ENCODE peak calls at places on chromosomes 4 and X, in nine cellular contexts. P is CD4-positive, alpha-beta memory T cell; H is left lung; R is pancreas; F is OCI-LY7; O is IMR-90; S is body of pancreas; M is BE2C; T is K562. I is an unnamed sample.

GRCh38 chr4:68569466-68570121 is 6.5 kb downstream of the UGT2B17 start:
- DNase-seq in P (no peak), H (no peak), R (no peak), F (no peak), O (no peak), S (no peak), M (no peak), T (no peak), I (no peak)

GRCh38 chr4:39642885-39643550 is 4.4 kb upstream of the SMIM14 start:
- DNase-seq in P (no peak), H (no peak), R (no peak), F (no peak), O (peak; percentile 49), S (no peak), M (no peak), T (no peak), I (no peak)

GRCh38 chr4:185298728-185299394 is 89.5 kb downstream of the SNX25 start:
- DNase-seq in P (no peak), H (no peak), R (no peak), F (no peak), O (no peak), S (no peak), M (no peak), T (no peak), I (no peak)

GRCh38 chrX:71941771-71942170 is 31.1 kb downstream of the NHSL2 start:
- DNase-seq in P (no peak), H (no peak), R (no peak), F (no peak), O (peak; percentile 77), S (no peak), M (no peak), T (no peak), I (peak; percentile 80)

GRCh38 chr4:86592553-86593249 is 1.4 kb upstream of the PTPN13 start:
- DNase-seq in P (no peak), H (no peak), R (no peak), F (no peak), O (peak; percentile 6), S (no peak), M (no peak), T (no peak), I (no peak)

GRCh38 chrX:132631579-132632232 is 142.9 kb upstream of the MBNL3 start:
- DNase-seq in P (peak; percentile 26), H (no peak), R (no peak), F (peak; percentile 14), O (peak; percentile 40), S (no peak), M (no peak), T (peak; percentile 10), I (peak; percentile 52)

GRCh38 chr4:163343604-163344146 is at the start of gene NPY5R:
- DNase-seq in P (no peak), H (no peak), R (no peak), F (no peak), O (no peak), S (no peak), M (peak; percentile 5), T (no peak), I (peak; percentile 54)

GRCh38 chr4:47561331-47561730 is 76.3 kb downstream of the ATP10D start:
- DNase-seq in P (no peak), H (no peak), R (peak; percentile 29), F (no peak), O (no peak), S (peak; percentile 33), M (no peak), T (no peak), I (no peak)

GRCh38 chr4:177356191-177356590 is 46.5 kb downstream of the NEIL3 start:
- DNase-seq in P (no peak), H (no peak), R (no peak), F (no peak), O (peak; percentile 41), S (no peak), M (no peak), T (no peak), I (no peak)

GRCh38 chrX:52363247-52363883 is 5.5 kb upstream of the XAGE2 start:
- DNase-seq in P (no peak), H (no peak), R (no peak), F (no peak), O (peak; percentile 5), S (no peak), M (peak; percentile 22), T (peak; percentile 63), I (peak; percentile 10)

GRCh38 chr4:128862608-128863313 is 53.3 kb downstream of the JADE1 start:
- DNase-seq in P (peak; percentile 19), H (no peak), R (no peak), F (no peak), O (peak; percentile 72), S (no peak), M (no peak), T (no peak), I (no peak)

GRCh38 chr4:661856-662761 is 12.0 kb downstream of the ATP5ME start:
- DNase-seq in P (no peak), H (no peak), R (no peak), F (no peak), O (no peak), S (no peak), M (no peak), T (no peak), I (no peak)

GRCh38 chrX:13747836-13748235 is 13.3 kb downstream of the OFD1 start:
- DNase-seq in P (peak; percentile 37), H (no peak), R (peak; percentile 27), F (peak; percentile 46), O (peak; percentile 76), S (peak; percentile 38), M (peak; percentile 39), T (peak; percentile 19), I (peak; percentile 76)

GRCh38 chr4:133355636-133356035 is 206.5 kb downstream of the PCDH10 start:
- DNase-seq in P (no peak), H (no peak), R (no peak), F (no peak), O (no peak), S (peak; percentile 15), M (no peak), T (no peak), I (peak; percentile 64)

GRCh38 chrX:148670277-148670676 is 169.9 kb downstream of the AFF2 start:
- DNase-seq in P (no peak), H (no peak), R (no peak), F (peak; percentile 53), O (no peak), S (no peak), M (no peak), T (no peak), I (peak; percentile 9)

GRCh38 chrX:43969504-43970501 is 3.4 kb downstream of the NDP start:
- DNase-seq in P (no peak), H (no peak), R (no peak), F (no peak), O (peak; percentile 56), S (no peak), M (no peak), T (no peak), I (peak; percentile 50)

GRCh38 chr4:132316738-132317137 is 832.4 kb upstream of the PCDH10 start:
- DNase-seq in P (no peak), H (no peak), R (no peak), F (no peak), O (no peak), S (no peak), M (no peak), T (no peak), I (no peak)

DNA sequence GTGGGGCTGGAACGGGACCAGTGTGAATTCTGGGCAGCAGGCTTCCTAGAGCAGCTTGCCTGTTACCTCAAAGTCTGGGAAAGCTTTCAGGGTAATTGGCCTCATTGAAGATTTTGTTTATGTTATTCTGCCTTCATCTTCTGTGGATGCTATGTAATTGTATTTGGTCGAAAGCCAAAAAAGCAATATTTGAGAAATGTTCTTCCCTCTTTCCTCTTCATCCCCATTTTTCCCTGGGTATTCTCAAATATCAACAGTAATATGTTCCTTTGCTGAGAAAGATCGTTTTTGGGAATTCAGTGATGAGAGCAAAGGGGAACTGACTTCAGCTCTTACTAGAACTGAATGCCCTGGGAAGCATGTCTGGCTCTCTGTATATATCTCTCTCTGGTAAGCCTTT is 13.0 kb downstream of the TMEM131L start:
- DNase-seq in P (no peak), H (no peak), R (no peak), F (no peak), O (no peak), S (no peak), M (no peak), T (no peak), I (no peak)
- H3K4me3 ChIP-seq in P (no peak overlapping the region), H (no peak overlapping the region), R (no peak overlapping the region), F (no peak overlapping the region), O (no peak overlapping the region), S (no peak overlapping the region), M (no peak overlapping the region), T (no peak overlapping the region), I (no peak overlapping the region)

DNA sequence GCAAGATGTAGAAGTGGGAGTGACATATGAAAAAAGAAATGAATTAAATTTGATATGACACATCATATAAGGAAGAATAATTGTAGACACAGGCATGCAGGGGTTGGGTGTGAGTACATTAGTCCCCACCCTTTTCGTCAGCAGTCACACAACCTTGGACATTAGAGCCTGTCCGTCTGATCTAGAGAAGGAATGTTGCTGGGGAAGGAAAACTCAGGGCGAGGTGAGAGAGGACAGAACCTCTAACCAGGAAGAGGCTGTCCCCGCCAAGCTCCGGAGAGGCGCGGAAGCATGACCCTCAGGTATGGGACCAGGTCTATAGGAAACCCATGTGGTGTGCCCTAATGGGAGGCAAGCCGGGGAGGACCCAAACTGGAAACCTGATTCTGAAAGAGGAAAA is 102.1 kb downstream of the RELL1 start:
- DNase-seq in P (no peak), H (no peak), R (no peak), F (no peak), O (no peak), S (no peak), M (no peak), T (no peak), I (no peak)
- H3K9me3 ChIP-seq in P (no peaks in the 10 kb centered on the region), H (no peaks in the 10 kb centered on the region), R (no peaks in the 10 kb centered on the region), F (no peaks in the 10 kb centered on the region), O (no peaks in the 10 kb centered on the region), S (no peaks in the 10 kb centered on the region), M (no peaks in the 10 kb centered on the region), T (no peaks in the 10 kb centered on the region), I (no peaks in the 10 kb centered on the region)

DNA sequence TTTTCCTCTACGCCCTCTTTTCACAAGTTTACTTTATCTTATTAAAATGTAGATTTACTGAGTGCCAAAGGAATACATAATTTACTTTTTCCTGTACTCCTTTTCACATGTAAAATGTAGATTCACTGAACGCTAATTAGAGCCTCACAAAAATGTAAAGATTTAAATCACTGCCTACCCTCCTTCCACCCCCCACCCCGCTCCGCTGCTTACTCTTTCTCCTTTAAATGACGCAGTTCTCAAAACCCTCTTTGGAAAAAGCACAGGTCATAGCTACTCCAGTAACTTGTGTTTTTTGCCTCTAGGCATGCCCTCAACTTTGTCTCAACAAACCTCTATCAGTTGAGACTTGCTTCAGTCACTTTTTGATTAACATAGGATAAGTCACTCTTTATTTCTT is 477.4 kb downstream of the DTHD1 start:
- DNase-seq in P (no peak), H (no peak), R (no peak), F (no peak), O (no peak), S (no peak), M (no peak), T (no peak), I (no peak)
- H3K4me3 ChIP-seq in P (no peak overlapping the region), H (no peak overlapping the region), R (no peak overlapping the region), F (no peak overlapping the region), O (no peak overlapping the region), S (no peak overlapping the region), M (no peak overlapping the region), T (no peak overlapping the region), I (no peak overlapping the region)

GRCh38 chr4:67555447-67555846 is 3.1 kb upstream of the STAP1 start:
- DNase-seq in P (no peak), H (no peak), R (no peak), F (no peak), O (no peak), S (no peak), M (no peak), T (no peak), I (no peak)

GRCh38 chr4:67556426-67556825 is 2.1 kb upstream of the STAP1 start:
- DNase-seq in P (no peak), H (no peak), R (no peak), F (no peak), O (no peak), S (no peak), M (no peak), T (no peak), I (no peak)

GRCh38 chr4:67558493-67558892 is at the start of gene STAP1:
- DNase-seq in P (peak; percentile 58), H (no peak), R (no peak), F (peak; percentile 92), O (no peak), S (no peak), M (no peak), T (no peak), I (no peak)
- H3K9me3 ChIP-seq in P (no peaks in the 10 kb centered on the region), H (no peaks in the 10 kb centered on the region), R (no peaks in the 10 kb centered on the region), F (no peaks in the 10 kb centered on the region), O (no peaks in the 10 kb centered on the region), S (no peaks in the 10 kb centered on the region), M (no peaks in the 10 kb centered on the region), T (no peaks in the 10 kb centered on the region), I (no peaks in the 10 kb centered on the region)